ENCODE peak calls at places on chromosomes 7 and 10, in nine cellular contexts. M is GM12865; B is astrocyte of the spinal cord; O is CD4-positive, alpha-beta T cell; D is lower leg skin; R is neural crest cell; U is choroid plexus epithelial cell; E is glutamatergic neuron; X is fibroblast of lung. J is an unnamed sample.

GRCh38 chr10:14507156-14507555 is 176.4 kb upstream of the FRMD4A start:
- DNase-seq in U (no peak), O (peak), M (peak), X (no peak), B (no peak), R (no peak), D (no peak), E (no peak), J (no peak)

GRCh38 chr7:141295367-141295895 is 221.6 kb downstream of the TMEM178B start:
- DNase-seq in R (no peak), O (no peak), M (no peak), X (no peak), E (no peak), U (no peak), B (no peak), D (no peak), J (no peak)

GRCh38 chr7:5377816-5378215 is 45.8 kb downstream of the TNRC18 start:
- DNase-seq in D (no peak), M (no peak), U (no peak), O (no peak), R (no peak), B (no peak), X (no peak), E (no peak), J (no peak)

GRCh38 chr7:147771344-147771743 is 819.2 kb upstream of the C7orf33 start:
- DNase-seq in E (no peak), O (no peak), M (no peak), D (no peak), B (no peak), X (no peak), U (no peak), R (no peak), J (no peak)

GRCh38 chr7:45033931-45034290 is 33.9 kb downstream of the CCM2 start:
- DNase-seq in M (no peak), U (no peak), R (no peak), D (peak), B (no peak), X (no peak), E (no peak), O (no peak), J (no peak)

GRCh38 chr10:131978366-131978765 is 3.4 kb downstream of the BNIP3 start:
- DNase-seq in M (no peak), U (no peak), X (no peak), O (no peak), B (no peak), E (no peak), R (no peak), D (no peak), J (no peak)

GRCh38 chr7:116534790-116535189 is 10.0 kb downstream of the CAV1 start:
- DNase-seq in B (no peak), R (no peak), E (no peak), O (no peak), D (no peak), X (no peak), U (no peak), M (no peak), J (no peak)

GRCh38 chr10:25180801-25181200 is 6.0 kb downstream of the GPR158 start:
- DNase-seq in X (no peak), O (no peak), R (no peak), B (no peak), M (no peak), U (no peak), E (no peak), D (no peak), J (no peak)

GRCh38 chr10:115001506-115002381 is 63.7 kb downstream of the TRUB1 start:
- DNase-seq in E (no peak), O (no peak), D (no peak), M (peak), U (peak), B (peak), R (no peak), X (peak), J (no peak)

GRCh38 chr10:72009430-72010081 is 45.4 kb downstream of the CHST3 start:
- DNase-seq in O (no peak), B (peak), X (peak), E (no peak), D (peak), R (no peak), U (peak), M (no peak), J (no peak)

GRCh38 chr10:17671307-17671706 is 27.4 kb downstream of the STAM start:
- DNase-seq in M (no peak), R (no peak), O (no peak), B (no peak), U (peak), X (peak), E (no peak), D (no peak), J (no peak)

GRCh38 chr10:103493362-103493871 is at the start of gene NEURL1:
- DNase-seq in R (peak), X (no peak), O (no peak), M (peak), U (no peak), B (no peak), D (no peak), E (peak), J (no peak)

GRCh38 chr7:106609416-106609815 is 51.5 kb downstream of the CCDC71L start:
- DNase-seq in R (no peak), O (no peak), X (peak), D (no peak), U (peak), E (no peak), B (peak), M (no peak), J (no peak)

GRCh38 chr7:150756858-150757257 is 19.6 kb downstream of the GIMAP5 start:
- DNase-seq in O (no peak), M (peak), E (no peak), X (no peak), B (no peak), U (peak), D (no peak), R (no peak), J (no peak)

GRCh38 chr10:116947838-116948529 is 57.0 kb downstream of the SHTN1 start:
- DNase-seq in U (peak), O (no peak), E (no peak), M (peak), B (peak), D (no peak), R (no peak), X (peak), J (no peak)

GRCh38 chr7:149719050-149719899 is 54.1 kb downstream of the ZNF467 start:
- DNase-seq in B (peak), M (no peak), U (peak), O (no peak), X (peak), R (no peak), D (no peak), E (peak), J (no peak)

GRCh38 chr7:49855281-49855980 is 82.0 kb downstream of the VWC2 start:
- DNase-seq in O (no peak), X (no peak), D (no peak), U (no peak), R (no peak), M (no peak), B (no peak), E (peak), J (no peak)

GRCh38 chr7:156772725-156773124 is 120.3 kb downstream of the LMBR1 start:
- DNase-seq in X (no peak), B (no peak), M (no peak), O (no peak), R (no peak), U (no peak), E (no peak), D (no peak), J (no peak)

GRCh38 chr7:134875867-134876266 is 96.4 kb downstream of the CALD1 start:
- DNase-seq in X (peak), R (no peak), M (no peak), E (no peak), D (no peak), O (no peak), U (peak), B (peak), J (no peak)

GRCh38 chr10:132023092-132023811 is 41.5 kb upstream of the BNIP3 start:
- DNase-seq in D (peak), E (peak), M (peak), B (peak), R (peak), O (peak), X (peak), U (peak), J (peak)

GRCh38 chr7:49187543-49188268 is 263.4 kb downstream of the CDC14C start:
- DNase-seq in O (no peak), E (no peak), X (no peak), D (no peak), M (peak), R (no peak), U (no peak), B (no peak), J (no peak)

GRCh38 chr10:12350167-12350872 is 973 bp downstream of the CAMK1D start:
- DNase-seq in B (peak), U (peak), X (peak), M (peak), E (peak), R (peak), D (peak), O (peak), J (peak)

GRCh38 chr7:123974326-123974908 is 49.4 kb downstream of the SPAM1 start:
- DNase-seq in E (no peak), M (peak), B (no peak), X (no peak), R (no peak), O (no peak), U (no peak), D (no peak), J (no peak)

GRCh38 chr10:126214679-126215078 is 173.6 kb downstream of the ADAM12 start:
- DNase-seq in D (no peak), O (no peak), X (no peak), B (no peak), E (no peak), M (no peak), R (no peak), U (no peak), J (no peak)

GRCh38 chr7:50657341-50657873 is 92.2 kb upstream of the DDC start:
- DNase-seq in X (no peak), E (no peak), O (no peak), D (peak), B (peak), U (peak), M (peak), R (no peak), J (no peak)

GRCh38 chr7:79936281-79936983 is 198.2 kb upstream of the GNAI1 start:
- DNase-seq in O (no peak), R (no peak), E (no peak), D (no peak), B (no peak), X (peak), U (peak), M (no peak), J (no peak)

GRCh38 chr7:2540641-2541051 is 14.7 kb downstream of the BRAT1 start:
- DNase-seq in B (no peak), E (peak), O (no peak), U (no peak), X (no peak), M (no peak), R (no peak), D (no peak), J (no peak)

GRCh38 chr7:151244156-151244870 is 4.2 kb downstream of the SMARCD3 start:
- DNase-seq in B (peak), M (peak), O (peak), X (no peak), U (peak), R (peak), D (peak), E (peak), J (peak)

GRCh38 chr7:142012825-142013506 is 17.3 kb downstream of the MGAM start:
- DNase-seq in B (no peak), M (no peak), U (peak), O (no peak), R (no peak), D (no peak), X (peak), E (no peak), J (peak)

GRCh38 chr7:97004931-97005763 is at the start of gene DLX6:
- DNase-seq in U (no peak), O (no peak), M (peak), E (peak), B (no peak), D (no peak), R (no peak), X (peak), J (no peak)

GRCh38 chr10:101611096-101611495 is 23.0 kb downstream of the DPCD start:
- DNase-seq in M (no peak), U (no peak), X (no peak), B (no peak), R (no peak), D (no peak), O (no peak), E (no peak), J (no peak)

GRCh38 chr10:114110174-114110972 is 63.6 kb downstream of the CCDC186 start:
- DNase-seq in D (no peak), U (peak), M (no peak), B (no peak), E (no peak), X (no peak), O (no peak), R (no peak), J (no peak)

GRCh38 chr10:52226448-52226847 is 87.6 kb upstream of the DKK1 start:
- DNase-seq in M (no peak), D (no peak), B (peak), U (peak), X (peak), E (no peak), R (no peak), O (no peak), J (no peak)

GRCh38 chr7:3338161-3338560 is 37.1 kb downstream of the SDK1 start:
- DNase-seq in X (no peak), B (no peak), O (no peak), M (no peak), E (no peak), D (no peak), U (no peak), R (no peak), J (no peak)

GRCh38 chr7:128863433-128863989 is 855 bp downstream of the ATP6V1F start:
- DNase-seq in R (peak), M (peak), X (peak), D (no peak), U (peak), O (peak), B (peak), E (peak), J (peak)

GRCh38 chr7:33807779-33808482 is 97.4 kb upstream of the BMPER start:
- DNase-seq in D (no peak), U (peak), O (no peak), B (peak), R (no peak), M (peak), X (peak), E (peak), J (no peak)

GRCh38 chr10:59536576-59537014 is 173.1 kb downstream of the SLC16A9 start:
- DNase-seq in D (no peak), B (no peak), M (no peak), U (peak), O (no peak), R (no peak), X (peak), E (peak), J (no peak)
- TF ChIP-seq CTCF in D (no peak), B (no peak), M (no peak), U (no peak), O (no peak), R (no peak), X (no peak), E (no peak), J (no peak)

GRCh38 chr10:79496896-79497295 is 15.4 kb upstream of the EIF5AL1 start:
- DNase-seq in U (no peak), M (no peak), E (no peak), B (no peak), D (no peak), O (no peak), R (no peak), X (no peak), J (no peak)

GRCh38 chr10:79498431-79498830 is 13.9 kb upstream of the EIF5AL1 start:
- DNase-seq in M (no peak), X (no peak), D (no peak), E (no peak), U (peak), B (no peak), O (no peak), R (no peak), J (no peak)

GRCh38 chr10:79507436-79508167 is 4.7 kb upstream of the EIF5AL1 start:
- DNase-seq in B (no peak), U (no peak), E (no peak), D (no peak), O (no peak), X (no peak), R (no peak), M (no peak), J (no peak)

GRCh38 chr10:79505771-79506351 is 6.5 kb upstream of the EIF5AL1 start:
- DNase-seq in E (no peak), U (no peak), X (no peak), O (no peak), R (no peak), B (no peak), M (peak), D (no peak), J (no peak)

DNA sequence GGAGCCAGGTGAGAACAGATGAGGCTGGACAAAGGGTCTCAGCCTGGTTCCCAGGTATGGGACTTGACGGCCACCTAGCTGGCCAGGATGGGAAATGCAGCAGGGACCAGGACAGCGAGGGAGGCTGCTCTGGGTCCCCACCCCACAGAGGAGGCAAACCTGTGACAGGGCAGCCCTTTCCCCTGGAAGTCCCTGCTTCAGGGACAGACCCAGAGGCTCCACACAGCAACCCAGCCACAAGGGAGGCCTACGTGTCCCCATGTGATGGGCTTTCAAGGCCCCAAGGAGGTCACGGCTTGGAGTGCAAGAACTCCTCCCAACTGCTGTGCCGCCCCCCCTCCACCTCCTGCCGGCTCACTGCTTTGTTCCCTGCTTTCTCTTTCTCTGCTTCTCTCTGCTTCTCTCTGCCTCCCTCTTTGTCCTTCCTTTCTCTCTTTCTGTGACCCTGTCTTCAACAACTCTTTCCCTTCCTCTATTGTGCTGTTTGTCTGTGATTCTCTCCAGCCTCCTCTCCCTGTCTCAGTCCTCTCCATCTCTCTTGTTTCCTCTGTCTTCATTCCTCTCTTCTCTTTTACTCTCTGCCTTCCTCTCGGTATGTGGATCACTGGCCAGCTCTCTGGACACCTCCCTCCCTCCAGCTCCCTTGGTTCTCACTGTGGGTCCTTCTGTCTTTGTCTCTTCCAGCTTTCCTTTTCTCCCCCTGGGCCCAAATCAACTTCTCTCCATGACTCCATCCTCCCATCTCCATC is 9.6 kb upstream of the EIF5AL1 start:
- DNase-seq in E (peak), O (no peak), R (no peak), D (no peak), X (no peak), B (no peak), M (no peak), U (peak), J (no peak)
- TF ChIP-seq CTCF in E (peak), O (no peak), R (peak), D (no peak), X (no peak), B (peak), M (peak), U (peak), J (no peak)

GRCh38 chr7:130865408-130866236 is 131.6 kb upstream of the KLF14 start:
- DNase-seq in M (no peak), B (no peak), X (peak), E (no peak), O (no peak), U (peak), D (no peak), R (peak), J (no peak)
- TF ChIP-seq CTCF in M (no peak), B (no peak), X (no peak), E (no peak), O (no peak), U (peak), D (no peak), R (no peak), J (no peak)

GRCh38 chr7:91020611-91021385 is 243.4 kb upstream of the FZD1 start:
- DNase-seq in B (no peak), X (peak), E (no peak), U (no peak), R (no peak), M (no peak), D (no peak), O (no peak), J (no peak)
- TF ChIP-seq CTCF in B (no peak), X (no peak), E (no peak), U (no peak), R (no peak), M (no peak), D (no peak), O (no peak), J (no peak)

GRCh38 chr10:60335708-60336107 is 54.0 kb downstream of the ANK3 start:
- DNase-seq in D (no peak), R (no peak), X (no peak), U (peak), B (no peak), O (no peak), M (peak), E (no peak), J (no peak)
- TF ChIP-seq CTCF in D (no peak), R (no peak), X (no peak), U (peak), B (peak), O (no peak), M (peak), E (no peak), J (no peak)

DNA sequence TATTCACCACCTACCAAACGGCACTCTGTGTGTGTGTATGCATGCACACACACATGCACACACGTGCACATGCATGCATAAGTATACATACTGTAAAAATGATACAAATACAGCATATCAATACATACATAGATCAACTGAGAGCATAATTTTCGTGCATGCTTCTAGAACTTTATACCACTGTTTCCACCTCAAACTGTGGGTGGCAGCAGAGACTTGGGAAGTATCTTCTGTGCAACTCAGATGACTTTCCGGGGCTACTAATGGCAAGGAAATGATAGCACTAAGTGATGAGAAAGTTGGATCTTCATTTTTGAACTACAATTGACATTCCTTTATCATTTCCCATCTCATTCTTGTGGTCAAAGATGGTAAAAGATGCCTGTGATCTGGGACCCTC is 570.7 kb downstream of the REEP3 start:
- DNase-seq in O (no peak), D (no peak), M (peak), E (peak), X (no peak), R (no peak), B (no peak), U (peak), J (no peak)
- TF ChIP-seq CTCF in O (no peak), D (no peak), M (peak), E (no peak), X (no peak), R (peak), B (peak), U (peak), J (no peak)

DNA sequence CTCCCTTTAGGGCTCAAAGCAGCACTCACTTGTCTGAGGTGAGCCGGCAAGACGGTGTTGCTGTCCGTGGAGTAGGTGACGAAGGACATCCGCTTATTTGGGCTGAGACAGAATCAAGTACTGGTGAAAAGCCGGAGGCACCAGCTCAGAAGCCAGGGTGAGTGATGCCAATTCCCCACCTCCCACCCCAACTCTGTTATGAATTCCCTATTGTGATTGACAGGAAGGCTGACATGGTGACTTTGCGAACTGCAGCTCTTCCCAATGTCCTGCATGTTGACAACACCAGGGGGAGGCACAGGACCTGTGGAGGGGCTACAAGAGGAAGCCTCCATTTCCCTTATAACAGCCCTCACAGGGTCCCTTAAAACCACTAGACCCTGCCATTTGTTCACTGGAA is 52.3 kb upstream of the MSMB start:
- DNase-seq in O (no peak), M (no peak), U (no peak), R (no peak), X (no peak), D (no peak), E (no peak), B (no peak), J (no peak)
- TF ChIP-seq CTCF in O (no peak), M (no peak), U (no peak), R (no peak), X (no peak), D (no peak), E (no peak), B (no peak), J (no peak)